ENCODE peak calls at places on chromosomes 16 and 17, in six cellular contexts. L, K, S, Q, E and O are unnamed samples.

GRCh38 chr16:85055503-85056210 is 28.1 kb downstream of the KIAA0513 start:
- DNase-seq in L (no peak), K (peak; percentile 73), S (peak; percentile 67), Q (no peak), E (peak; percentile 45), O (peak; percentile 85)

GRCh38 chr16:53054670-53055485 is at the start of gene CHD9:
- DNase-seq in L (peak; percentile 90), K (peak; percentile 90), S (peak; percentile 34), Q (peak; percentile 94), E (peak; percentile 77), O (peak; percentile 85)

GRCh38 chr16:12544477-12545291 is 259.0 kb downstream of the CPPED1 start:
- DNase-seq in L (no peak), K (no peak), S (no peak), Q (no peak), E (no peak), O (peak; percentile 79)

GRCh38 chr17:1992541-1992940 is 32.6 kb downstream of the RTN4RL1 start:
- DNase-seq in L (no peak), K (no peak), S (no peak), Q (no peak), E (no peak), O (no peak)

GRCh38 chr17:73436966-73437365 is 125.2 kb upstream of the CDC42EP4 start:
- DNase-seq in L (no peak), K (no peak), S (no peak), Q (no peak), E (no peak), O (peak; percentile 55)

GRCh38 chr17:57869599-57870282 is 19.9 kb upstream of the MRPS23 start:
- DNase-seq in L (no peak), K (peak; percentile 60), S (no peak), Q (no peak), E (no peak), O (peak; percentile 80)

GRCh38 chr17:41812176-41813038 is at the start of gene FKBP10:
- DNase-seq in L (peak; percentile 77), K (peak; percentile 63), S (no peak), Q (peak; percentile 91), E (no peak), O (peak; percentile 88)

GRCh38 chr17:55391244-55391757 is 30.3 kb downstream of the MMD start:
- DNase-seq in L (no peak), K (no peak), S (no peak), Q (no peak), E (no peak), O (no peak)

GRCh38 chr17:67110619-67111018 is 66.3 kb downstream of the CACNG1 start:
- DNase-seq in L (no peak), K (no peak), S (no peak), Q (no peak), E (no peak), O (no peak)

GRCh38 chr17:72642720-72643119 is 449.8 kb downstream of the SLC39A11 start:
- DNase-seq in L (no peak), K (no peak), S (no peak), Q (no peak), E (no peak), O (no peak)

GRCh38 chr16:787978-788398 is at the start of gene RPUSD1:
- DNase-seq in L (no peak), K (peak; percentile 36), S (no peak), Q (no peak), E (no peak), O (no peak)

GRCh38 chr17:41739661-41740352 is 5.4 kb upstream of the HAP1 start:
- DNase-seq in L (no peak), K (no peak), S (no peak), Q (no peak), E (no peak), O (peak; percentile 81)

GRCh38 chr17:77399319-77399959 is 258.7 kb downstream of the SEC14L1 start:
- DNase-seq in L (no peak), K (no peak), S (no peak), Q (no peak), E (no peak), O (no peak)

GRCh38 chr16:55249936-55250335 is 74.1 kb upstream of the IRX6 start:
- DNase-seq in L (no peak), K (no peak), S (no peak), Q (no peak), E (no peak), O (no peak)

GRCh38 chr17:7408863-7409262 is 1.2 kb downstream of the NLGN2 start:
- DNase-seq in L (no peak), K (no peak), S (no peak), Q (no peak), E (no peak), O (no peak)

GRCh38 chr16:1099224-1100083 is 3.4 kb upstream of the C1QTNF8 start:
- DNase-seq in L (no peak), K (no peak), S (no peak), Q (no peak), E (no peak), O (no peak)

GRCh38 chr16:46658925-46659324 is 30.1 kb downstream of the VPS35 start:
- DNase-seq in L (no peak), K (peak; percentile 40), S (no peak), Q (no peak), E (no peak), O (no peak)

GRCh38 chr17:61782683-61783082 is 80.6 kb downstream of the BRIP1 start:
- DNase-seq in L (no peak), K (no peak), S (no peak), Q (no peak), E (no peak), O (no peak)

GRCh38 chr16:53549970-53550406 is 47.0 kb upstream of the AKTIP start:
- DNase-seq in L (peak; percentile 55), K (peak; percentile 71), S (peak; percentile 15), Q (no peak), E (no peak), O (peak; percentile 69)

GRCh38 chr17:80245566-80246265 is 14.9 kb upstream of the RNF213 start:
- DNase-seq in L (no peak), K (no peak), S (no peak), Q (peak; percentile 64), E (no peak), O (no peak)

GRCh38 chr16:3810818-3811217 is 69.7 kb downstream of the CREBBP start:
- DNase-seq in L (no peak), K (no peak), S (no peak), Q (no peak), E (no peak), O (no peak)

GRCh38 chr17:61551255-61551742 is 39.7 kb downstream of the NACA2 start:
- DNase-seq in L (no peak), K (no peak), S (no peak), Q (no peak), E (no peak), O (peak; percentile 55)

GRCh38 chr16:2388875-2389433 is 40.3 kb upstream of the CCNF start:
- DNase-seq in L (no peak), K (no peak), S (no peak), Q (no peak), E (no peak), O (peak; percentile 18)

GRCh38 chr16:77594798-77595625 is 127.3 kb upstream of the NUDT7 start:
- DNase-seq in L (no peak), K (no peak), S (no peak), Q (no peak), E (no peak), O (no peak)

GRCh38 chr16:1543085-1543896 is 9.8 kb downstream of the TMEM204 start:
- DNase-seq in L (peak; percentile 25), K (peak; percentile 70), S (peak; percentile 21), Q (peak; percentile 89), E (no peak), O (peak; percentile 80)

GRCh38 chr17:18093616-18094408 is 6.1 kb downstream of the DRG2 start:
- DNase-seq in L (no peak), K (peak; percentile 91), S (no peak), Q (no peak), E (no peak), O (peak; percentile 54)

GRCh38 chr17:40348562-40349476 is 15.7 kb downstream of the GJD3 start:
- DNase-seq in L (no peak), K (peak; percentile 88), S (no peak), Q (peak; percentile 92), E (no peak), O (peak; percentile 45)

GRCh38 chr17:30244853-30245385 is 9.4 kb upstream of the SLC6A4 start:
- DNase-seq in L (no peak), K (no peak), S (no peak), Q (no peak), E (no peak), O (peak; percentile 84)

GRCh38 chr16:49934557-49935260 is 78.8 kb upstream of the ZNF423 start:
- DNase-seq in L (no peak), K (no peak), S (no peak), Q (no peak), E (no peak), O (no peak)

GRCh38 chr17:35244345-35245195 is 1.7 kb downstream of the SLFN5 start:
- DNase-seq in L (peak; percentile 43), K (peak; percentile 74), S (peak; percentile 75), Q (peak; percentile 90), E (peak; percentile 85), O (peak; percentile 97)

GRCh38 chr16:381788-382717 is at the start of gene PGAP6:
- DNase-seq in L (peak; percentile 62), K (peak; percentile 76), S (peak; percentile 56), Q (peak; percentile 87), E (peak; percentile 66), O (peak; percentile 34)

GRCh38 chr16:8026450-8026849 is 563.9 kb downstream of the TMEM114 start:
- DNase-seq in L (peak; percentile 29), K (no peak), S (no peak), Q (no peak), E (no peak), O (peak; percentile 18)

GRCh38 chr17:64441772-64442549 is 7.0 kb upstream of the MILR1 start:
- DNase-seq in L (no peak), K (peak; percentile 40), S (peak; percentile 9), Q (no peak), E (no peak), O (no peak)

GRCh38 chr17:78252111-78252634 is 20.7 kb downstream of the TMEM235 start:
- DNase-seq in L (no peak), K (no peak), S (peak; percentile 84), Q (peak; percentile 71), E (no peak), O (no peak)

GRCh38 chr17:1111599-1112443 is 68.0 kb downstream of the ABR start:
- DNase-seq in L (no peak), K (peak; percentile 48), S (no peak), Q (peak; percentile 87), E (no peak), O (no peak)

GRCh38 chr17:44464037-44464436 is 39.2 kb downstream of the GPATCH8 start:
- DNase-seq in L (no peak), K (no peak), S (no peak), Q (no peak), E (no peak), O (peak; percentile 4)

GRCh38 chr17:3282901-3283300 is 15.3 kb downstream of the OR3A1 start:
- DNase-seq in L (no peak), K (no peak), S (no peak), Q (no peak), E (no peak), O (no peak)

GRCh38 chr16:30539000-30539964 is 4.6 kb upstream of the ZNF747 start:
- DNase-seq in L (no peak), K (no peak), S (no peak), Q (no peak), E (no peak), O (no peak)